ENCODE peak calls at places on chromosomes 4 and X, in nine cellular contexts. One of them, this sample, is unnamed.

GRCh38 chr4:108425988-108426387 is 194.4 kb upstream of the RPL34 start:
- DNase-seq in ELR: peak; percentile 94
- DNase-seq in amniotic stem cell: peak; percentile 43
- DNase-seq in retinal pigment epithelial cell: peak; percentile 16
- DNase-seq in kidney tubule cell: peak; percentile 13
- DNase-seq in CD8-positive, alpha-beta memory T cell: no peak
- DNase-seq in HS-27A: peak; percentile 59
- DNase-seq in stimulated activated CD4-positive, alpha-beta T cell treated with anti-CD3 and anti-CD28 coated beads, Interleukin-4, amount 100 ng/mL, for 24 hours: no peak
- DNase-seq in GM03348: peak; percentile 63
- DNase-seq in this sample: no peak

GRCh38 chrX:10050481-10050880 is 83.3 kb downstream of the CLDN34 start:
- DNase-seq in stimulated activated CD4-positive, alpha-beta T cell treated with anti-CD3 and anti-CD28 coated beads, Interleukin-4, amount 100 ng/mL, for 24 hours: no peak
- DNase-seq in HS-27A: no peak
- DNase-seq in amniotic stem cell: no peak
- DNase-seq in GM03348: no peak
- DNase-seq in CD8-positive, alpha-beta memory T cell: no peak
- DNase-seq in ELR: no peak
- DNase-seq in kidney tubule cell: peak; percentile 38
- DNase-seq in retinal pigment epithelial cell: peak; percentile 21
- DNase-seq in this sample: no peak

GRCh38 chrX:12977761-12978204 is 2.9 kb downstream of the TMSB4X start:
- DNase-seq in CD8-positive, alpha-beta memory T cell: no peak
- DNase-seq in retinal pigment epithelial cell: no peak
- DNase-seq in kidney tubule cell: no peak
- DNase-seq in amniotic stem cell: no peak
- DNase-seq in HS-27A: no peak
- DNase-seq in stimulated activated CD4-positive, alpha-beta T cell treated with anti-CD3 and anti-CD28 coated beads, Interleukin-4, amount 100 ng/mL, for 24 hours: no peak
- DNase-seq in GM03348: no peak
- DNase-seq in ELR: peak; percentile 25
- DNase-seq in this sample: no peak

GRCh38 chr4:16225996-16226815 is at the start of gene TAPT1:
- DNase-seq in HS-27A: no peak
- DNase-seq in stimulated activated CD4-positive, alpha-beta T cell treated with anti-CD3 and anti-CD28 coated beads, Interleukin-4, amount 100 ng/mL, for 24 hours: peak; percentile 76
- DNase-seq in retinal pigment epithelial cell: no peak
- DNase-seq in GM03348: peak; percentile 95
- DNase-seq in ELR: peak; percentile 67
- DNase-seq in amniotic stem cell: peak; percentile 47
- DNase-seq in CD8-positive, alpha-beta memory T cell: peak; percentile 72
- DNase-seq in kidney tubule cell: peak; percentile 80
- DNase-seq in this sample: peak; percentile 92

GRCh38 chr4:141058739-141059507 is 74.3 kb downstream of the RNF150 start:
- DNase-seq in CD8-positive, alpha-beta memory T cell: no peak
- DNase-seq in retinal pigment epithelial cell: no peak
- DNase-seq in ELR: peak; percentile 32
- DNase-seq in GM03348: peak; percentile 21
- DNase-seq in amniotic stem cell: peak; percentile 38
- DNase-seq in HS-27A: peak; percentile 64
- DNase-seq in kidney tubule cell: peak; percentile 63
- DNase-seq in stimulated activated CD4-positive, alpha-beta T cell treated with anti-CD3 and anti-CD28 coated beads, Interleukin-4, amount 100 ng/mL, for 24 hours: no peak
- DNase-seq in this sample: no peak

GRCh38 chr4:141047228-141047884 is 85.9 kb downstream of the RNF150 start:
- DNase-seq in stimulated activated CD4-positive, alpha-beta T cell treated with anti-CD3 and anti-CD28 coated beads, Interleukin-4, amount 100 ng/mL, for 24 hours: no peak
- DNase-seq in ELR: peak; percentile 26
- DNase-seq in retinal pigment epithelial cell: peak; percentile 74
- DNase-seq in amniotic stem cell: no peak
- DNase-seq in HS-27A: no peak
- DNase-seq in GM03348: peak; percentile 12
- DNase-seq in CD8-positive, alpha-beta memory T cell: no peak
- DNase-seq in kidney tubule cell: no peak
- DNase-seq in this sample: no peak

GRCh38 chrX:3550160-3550765 is 163.2 kb downstream of the PRKX start:
- DNase-seq in GM03348: no peak
- DNase-seq in retinal pigment epithelial cell: no peak
- DNase-seq in stimulated activated CD4-positive, alpha-beta T cell treated with anti-CD3 and anti-CD28 coated beads, Interleukin-4, amount 100 ng/mL, for 24 hours: no peak
- DNase-seq in ELR: peak; percentile 39
- DNase-seq in CD8-positive, alpha-beta memory T cell: no peak
- DNase-seq in amniotic stem cell: no peak
- DNase-seq in HS-27A: no peak
- DNase-seq in kidney tubule cell: peak; percentile 23
- DNase-seq in this sample: no peak

GRCh38 chr4:105990933-105991332 is 95.7 kb downstream of the NPNT start:
- DNase-seq in HS-27A: no peak
- DNase-seq in amniotic stem cell: no peak
- DNase-seq in kidney tubule cell: peak; percentile 100
- DNase-seq in retinal pigment epithelial cell: peak; percentile 16
- DNase-seq in stimulated activated CD4-positive, alpha-beta T cell treated with anti-CD3 and anti-CD28 coated beads, Interleukin-4, amount 100 ng/mL, for 24 hours: no peak
- DNase-seq in GM03348: peak; percentile 65
- DNase-seq in ELR: peak; percentile 49
- DNase-seq in CD8-positive, alpha-beta memory T cell: no peak
- DNase-seq in this sample: no peak

GRCh38 chrX:123773258-123773978 is 40.6 kb upstream of the THOC2 start:
- DNase-seq in kidney tubule cell: peak; percentile 63
- DNase-seq in HS-27A: no peak
- DNase-seq in stimulated activated CD4-positive, alpha-beta T cell treated with anti-CD3 and anti-CD28 coated beads, Interleukin-4, amount 100 ng/mL, for 24 hours: no peak
- DNase-seq in amniotic stem cell: no peak
- DNase-seq in retinal pigment epithelial cell: no peak
- DNase-seq in GM03348: no peak
- DNase-seq in ELR: peak; percentile 5
- DNase-seq in CD8-positive, alpha-beta memory T cell: no peak
- DNase-seq in this sample: no peak

GRCh38 chrX:10197597-10198210 is 40.9 kb downstream of the CLCN4 start:
- DNase-seq in stimulated activated CD4-positive, alpha-beta T cell treated with anti-CD3 and anti-CD28 coated beads, Interleukin-4, amount 100 ng/mL, for 24 hours: no peak
- DNase-seq in GM03348: no peak
- DNase-seq in ELR: no peak
- DNase-seq in amniotic stem cell: no peak
- DNase-seq in CD8-positive, alpha-beta memory T cell: no peak
- DNase-seq in HS-27A: no peak
- DNase-seq in retinal pigment epithelial cell: no peak
- DNase-seq in kidney tubule cell: no peak
- DNase-seq in this sample: no peak

GRCh38 chrX:22095306-22095705 is 63.2 kb downstream of the PHEX start:
- DNase-seq in retinal pigment epithelial cell: no peak
- DNase-seq in stimulated activated CD4-positive, alpha-beta T cell treated with anti-CD3 and anti-CD28 coated beads, Interleukin-4, amount 100 ng/mL, for 24 hours: no peak
- DNase-seq in ELR: no peak
- DNase-seq in CD8-positive, alpha-beta memory T cell: no peak
- DNase-seq in amniotic stem cell: no peak
- DNase-seq in kidney tubule cell: peak; percentile 12
- DNase-seq in HS-27A: no peak
- DNase-seq in GM03348: peak; percentile 46
- DNase-seq in this sample: no peak

GRCh38 chr4:157521916-157522315 is 301.4 kb downstream of the GRIA2 start:
- DNase-seq in HS-27A: no peak
- DNase-seq in stimulated activated CD4-positive, alpha-beta T cell treated with anti-CD3 and anti-CD28 coated beads, Interleukin-4, amount 100 ng/mL, for 24 hours: no peak
- DNase-seq in GM03348: no peak
- DNase-seq in CD8-positive, alpha-beta memory T cell: no peak
- DNase-seq in amniotic stem cell: no peak
- DNase-seq in kidney tubule cell: no peak
- DNase-seq in retinal pigment epithelial cell: no peak
- DNase-seq in ELR: peak; percentile 28
- DNase-seq in this sample: no peak

GRCh38 chr4:112894480-112894879 is 155.0 kb upstream of the ANK2 start:
- DNase-seq in ELR: no peak
- DNase-seq in CD8-positive, alpha-beta memory T cell: no peak
- DNase-seq in kidney tubule cell: no peak
- DNase-seq in stimulated activated CD4-positive, alpha-beta T cell treated with anti-CD3 and anti-CD28 coated beads, Interleukin-4, amount 100 ng/mL, for 24 hours: no peak
- DNase-seq in retinal pigment epithelial cell: no peak
- DNase-seq in HS-27A: no peak
- DNase-seq in GM03348: no peak
- DNase-seq in amniotic stem cell: no peak
- DNase-seq in this sample: no peak

This sample was measured in GM13977.